ENCODE peak calls at places on chromosomes 1 and 21, in four cellular contexts. E, L, M and D are unnamed samples.

GRCh38 chr1:79232831-79233230 is 226.3 kb upstream of the ADGRL4 start:
- DNase-seq in M (peak; percentile 2), L (no peak), E (no peak), D (no peak)

GRCh38 chr1:19619697-19620384 is 24.3 kb upstream of the NBL1 start:
- DNase-seq in L (no peak), E (no peak), M (no peak), D (no peak)

GRCh38 chr21:32334980-32335471 is 36.4 kb downstream of the MRAP start:
- DNase-seq in L (peak; percentile 34), M (peak; percentile 7), E (no peak), D (no peak)

GRCh38 chr1:75723989-75724471 is 479 bp upstream of the ACADM start:
- DNase-seq in L (peak; percentile 72), M (peak; percentile 88), E (peak; percentile 61), D (peak; percentile 44)

GRCh38 chr1:184743062-184743756 is 11.4 kb downstream of the EDEM3 start:
- DNase-seq in E (no peak), M (peak; percentile 12), L (no peak), D (no peak)

GRCh38 chr1:205449750-205450443 is 5.9 kb downstream of the BLACAT1 start:
- DNase-seq in L (no peak), E (no peak), M (peak; percentile 66), D (no peak)

GRCh38 chr21:32494946-32495703 is 82.6 kb downstream of the EVA1C start:
- DNase-seq in M (peak; percentile 82), E (no peak), L (no peak), D (no peak)

GRCh38 chr1:230205719-230206198 is 138.7 kb downstream of the GALNT2 start:
- DNase-seq in E (no peak), L (no peak), M (peak; percentile 62), D (no peak)

GRCh38 chr1:98078586-98078985 is 157.8 kb upstream of the DPYD start:
- DNase-seq in E (no peak), L (no peak), M (no peak), D (no peak)

GRCh38 chr1:211493865-211494653 is 2.1 kb upstream of the RD3 start:
- DNase-seq in L (no peak), M (no peak), E (no peak), D (no peak)

GRCh38 chr1:228984646-228985631 is 249.7 kb downstream of the RHOU start:
- DNase-seq in L (no peak), M (no peak), E (no peak), D (no peak)

GRCh38 chr1:107140703-107141490 is at the start of gene NTNG1:
- DNase-seq in M (no peak), L (no peak), E (peak; percentile 26), D (no peak)

GRCh38 chr1:186139706-186140105 is 235.3 kb downstream of the TPR start:
- DNase-seq in L (no peak), M (peak; percentile 78), E (no peak), D (no peak)

GRCh38 chr1:36349839-36350238 is 26.4 kb upstream of the EVA1B start:
- DNase-seq in L (no peak), M (no peak), E (no peak), D (no peak)